ENCODE peak calls at places on chromosomes 7 and 10, in five cellular contexts. One of them, this sample, is unnamed.

GRCh38 chr7:108525327-108525984 is 479 bp downstream of the PNPLA8 start:
- DNase-seq in astrocyte of the spinal cord: peak
- DNase-seq in T-helper 1 cell: no peak
- DNase-seq in gastrocnemius medialis: peak
- DNase-seq in transverse colon: no peak
- DNase-seq in this sample: no peak

GRCh38 chr7:91892821-91893340 is 12.4 kb upstream of the MTERF1 start:
- DNase-seq in astrocyte of the spinal cord: peak
- DNase-seq in T-helper 1 cell: no peak
- DNase-seq in gastrocnemius medialis: no peak
- DNase-seq in transverse colon: no peak
- DNase-seq in this sample: no peak

GRCh38 chr10:120562956-120563355 is 105.9 kb downstream of the PLPP4 start:
- DNase-seq in astrocyte of the spinal cord: no peak
- DNase-seq in T-helper 1 cell: no peak
- DNase-seq in gastrocnemius medialis: no peak
- DNase-seq in transverse colon: no peak
- DNase-seq in this sample: no peak

GRCh38 chr10:113007343-113007771 is 57.3 kb downstream of the TCF7L2 start:
- DNase-seq in astrocyte of the spinal cord: no peak
- DNase-seq in T-helper 1 cell: peak
- DNase-seq in gastrocnemius medialis: no peak
- DNase-seq in transverse colon: no peak
- DNase-seq in this sample: no peak

GRCh38 chr7:38862666-38863065 is 46.3 kb downstream of the VPS41 start:
- DNase-seq in astrocyte of the spinal cord: no peak
- DNase-seq in T-helper 1 cell: no peak
- DNase-seq in gastrocnemius medialis: no peak
- DNase-seq in transverse colon: no peak
- DNase-seq in this sample: no peak

GRCh38 chr7:132441935-132442334 is 134.3 kb downstream of the PLXNA4 start:
- DNase-seq in astrocyte of the spinal cord: no peak
- DNase-seq in T-helper 1 cell: no peak
- DNase-seq in gastrocnemius medialis: no peak
- DNase-seq in transverse colon: no peak
- DNase-seq in this sample: no peak

GRCh38 chr7:112416127-112416526 is 34.1 kb upstream of the IFRD1 start:
- DNase-seq in astrocyte of the spinal cord: peak
- DNase-seq in T-helper 1 cell: no peak
- DNase-seq in gastrocnemius medialis: no peak
- DNase-seq in transverse colon: no peak
- DNase-seq in this sample: no peak

GRCh38 chr7:25864511-25864910 is 287.5 kb upstream of the NFE2L3 start:
- DNase-seq in astrocyte of the spinal cord: no peak
- DNase-seq in T-helper 1 cell: no peak
- DNase-seq in gastrocnemius medialis: no peak
- DNase-seq in transverse colon: no peak
- DNase-seq in this sample: no peak

GRCh38 chr10:91745086-91745831 is 53.0 kb upstream of the TNKS2 start:
- DNase-seq in astrocyte of the spinal cord: no peak
- DNase-seq in T-helper 1 cell: no peak
- DNase-seq in gastrocnemius medialis: no peak
- DNase-seq in transverse colon: no peak
- DNase-seq in this sample: no peak